ENCODE peak calls at places on chromosomes 13 and 19, in nine cellular contexts. B, L, Q, T, N, I, O, A and P are unnamed samples.

GRCh38 chr13:46797468-46798237 is 692 bp upstream of the ESD start:
- DNase-seq in B (no peak), L (no peak), Q (no peak), T (no peak), N (no peak), I (no peak), O (no peak), A (no peak), P (no peak)

GRCh38 chr19:50705422-50706019 is 14.1 kb downstream of the SHANK1 start:
- DNase-seq in B (no peak), L (peak; percentile 62), Q (no peak), T (no peak), N (peak; percentile 30), I (no peak), O (peak; percentile 79), A (peak; percentile 54), P (no peak)

GRCh38 chr19:42113641-42114348 is 18.5 kb downstream of the POU2F2 start:
- DNase-seq in B (no peak), L (peak; percentile 97), Q (no peak), T (no peak), N (peak; percentile 86), I (no peak), O (peak; percentile 88), A (peak; percentile 87), P (no peak)

GRCh38 chr13:30645629-30646028 is 27.9 kb downstream of the USPL1 start:
- DNase-seq in B (no peak), L (no peak), Q (no peak), T (no peak), N (no peak), I (no peak), O (no peak), A (no peak), P (no peak)

GRCh38 chr19:49889687-49890348 is 6.9 kb downstream of the IL4I1 start:
- DNase-seq in B (peak; percentile 77), L (peak; percentile 79), Q (peak; percentile 92), T (peak; percentile 76), N (no peak), I (peak; percentile 74), O (peak; percentile 94), A (peak; percentile 71), P (peak; percentile 63)

GRCh38 chr19:56769650-56770049 is 70.9 kb downstream of the PEG3 start:
- DNase-seq in B (no peak), L (no peak), Q (no peak), T (no peak), N (no peak), I (no peak), O (no peak), A (no peak), P (no peak)

GRCh38 chr13:99617474-99618255 is 116.4 kb downstream of the TM9SF2 start:
- DNase-seq in B (no peak), L (peak; percentile 29), Q (no peak), T (no peak), N (no peak), I (peak; percentile 41), O (peak; percentile 67), A (peak; percentile 62), P (no peak)

GRCh38 chr13:99316657-99317244 is 9.6 kb upstream of the GPR183 start:
- DNase-seq in B (no peak), L (no peak), Q (no peak), T (no peak), N (no peak), I (no peak), O (no peak), A (no peak), P (no peak)

GRCh38 chr13:77338961-77339401 is 12.1 kb upstream of the MYCBP2 start:
- DNase-seq in B (no peak), L (no peak), Q (no peak), T (no peak), N (no peak), I (no peak), O (no peak), A (no peak), P (no peak)

GRCh38 chr19:48413879-48414623 is 20.6 kb downstream of the GRIN2D start:
- DNase-seq in B (no peak), L (no peak), Q (peak; percentile 80), T (no peak), N (no peak), I (no peak), O (peak; percentile 76), A (no peak), P (no peak)

GRCh38 chr19:15869109-15869555 is 28.7 kb downstream of the CYP4F2 start:
- DNase-seq in B (peak; percentile 43), L (peak; percentile 24), Q (no peak), T (no peak), N (no peak), I (peak; percentile 36), O (peak; percentile 56), A (peak; percentile 4), P (no peak)

GRCh38 chr19:40555978-40556689 is 20.5 kb upstream of the SHKBP1 start:
- DNase-seq in B (no peak), L (no peak), Q (peak; percentile 62), T (no peak), N (no peak), I (no peak), O (no peak), A (no peak), P (no peak)

GRCh38 chr19:22261596-22261995 is 24.6 kb upstream of the ZNF729 start:
- DNase-seq in B (no peak), L (no peak), Q (no peak), T (no peak), N (no peak), I (no peak), O (no peak), A (no peak), P (no peak)

GRCh38 chr19:22263121-22263520 is 23.1 kb upstream of the ZNF729 start:
- DNase-seq in B (no peak), L (no peak), Q (no peak), T (no peak), N (no peak), I (no peak), O (no peak), A (no peak), P (no peak)

GRCh38 chr19:22257916-22258315 is 28.3 kb upstream of the ZNF729 start:
- DNase-seq in B (no peak), L (no peak), Q (no peak), T (no peak), N (no peak), I (no peak), O (no peak), A (no peak), P (no peak)

GRCh38 chr19:22257381-22257780 is 28.9 kb upstream of the ZNF729 start:
- DNase-seq in B (no peak), L (no peak), Q (no peak), T (no peak), N (no peak), I (no peak), O (no peak), A (no peak), P (no peak)

DNA sequence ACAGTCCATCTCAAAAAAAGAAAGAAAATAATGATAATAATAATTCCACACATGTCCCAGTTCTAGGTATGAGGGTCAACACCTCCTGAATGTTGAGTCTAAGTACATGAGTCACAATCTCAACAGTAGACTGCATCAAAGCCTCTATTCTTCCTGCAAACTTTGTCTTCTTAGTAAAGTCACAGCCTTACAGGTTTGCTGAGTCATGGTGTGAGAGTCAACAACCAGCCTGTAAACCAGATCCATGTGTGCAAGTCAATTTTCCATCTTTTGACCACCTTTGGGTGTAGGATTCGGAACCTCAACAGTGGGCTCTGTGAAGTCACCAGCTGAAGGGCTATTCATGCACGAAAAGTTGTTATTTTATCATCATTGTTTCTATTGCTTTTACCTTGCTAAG is 25.7 kb upstream of the ZNF729 start:
- DNase-seq in B (no peak), L (no peak), Q (no peak), T (no peak), N (no peak), I (no peak), O (no peak), A (no peak), P (no peak)
- H3K9me3 ChIP-seq in B (peaks cover 35% of the 10 kb centered on the region), L (peaks cover 13% of the 10 kb centered on the region), Q (peaks cover 5% of the 10 kb centered on the region), T (no peaks in the 10 kb centered on the region), N (peaks cover 54% of the 10 kb centered on the region), I (peaks cover 35% of the 10 kb centered on the region), O (peaks cover 25% of the 10 kb centered on the region), A (no peaks in the 10 kb centered on the region), P (no peaks in the 10 kb centered on the region)

DNA sequence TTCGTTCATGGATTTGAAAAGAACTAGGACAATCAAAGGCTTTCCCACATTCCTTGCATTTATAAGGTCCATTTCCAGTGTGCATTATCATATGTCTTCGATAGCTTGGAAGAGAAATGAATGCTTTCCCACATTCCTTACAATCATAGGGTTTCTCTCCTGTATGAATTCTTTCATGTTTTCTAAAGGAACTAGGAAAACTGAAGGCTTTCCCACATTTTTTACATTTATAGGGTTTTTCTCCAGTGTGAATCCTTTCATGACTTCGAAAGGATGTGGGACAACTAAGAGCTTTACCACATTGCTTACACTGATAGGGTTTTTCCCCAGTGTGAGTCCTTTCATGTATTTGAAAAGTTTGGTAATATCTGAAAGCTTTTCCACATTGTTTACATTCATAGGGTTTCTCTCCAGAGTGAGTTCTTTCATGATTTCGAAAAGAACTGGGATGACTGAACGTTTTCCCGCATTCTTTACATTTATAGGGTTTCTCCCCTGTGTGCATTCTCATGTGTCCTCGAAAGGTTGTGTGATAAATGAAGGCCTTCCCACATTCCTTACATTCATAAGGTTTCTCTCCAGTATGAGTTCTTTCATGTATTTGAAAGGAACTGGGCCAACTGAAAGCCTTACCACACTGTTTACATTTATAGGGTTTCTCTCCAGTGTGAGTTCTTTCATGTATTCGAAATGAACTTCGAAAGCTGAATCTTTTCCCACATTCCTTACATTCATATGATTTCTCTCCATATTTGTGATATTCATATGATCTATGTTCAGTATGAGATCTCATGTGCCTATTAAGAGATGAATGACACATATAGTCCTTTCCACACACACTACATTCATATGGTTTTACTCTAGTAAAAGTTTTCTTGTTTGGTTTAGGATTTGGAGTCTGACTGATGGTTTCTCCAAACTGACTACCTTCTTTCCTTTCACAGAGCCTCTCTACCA is 19.6 kb downstream of the ZNF709 start:
- DNase-seq in B (no peak), L (no peak), Q (no peak), T (no peak), N (no peak), I (no peak), O (no peak), A (peak; percentile 2), P (no peak)
- H3K9me3 ChIP-seq in B (peaks cover 76% of the 10 kb centered on the region), L (peaks cover 11% of the 10 kb centered on the region), Q (peaks cover 39% of the 10 kb centered on the region), T (peaks cover 58% of the 10 kb centered on the region), N (peaks cover 43% of the 10 kb centered on the region), I (peaks cover 94% of the 10 kb centered on the region), O (peaks cover 18% of the 10 kb centered on the region), A (no peaks in the 10 kb centered on the region), P (peaks cover 33% of the 10 kb centered on the region)

GRCh38 chr19:52086481-52086880 is 9.1 kb downstream of the ZNF841 start:
- DNase-seq in B (no peak), L (no peak), Q (no peak), T (no peak), N (no peak), I (no peak), O (no peak), A (peak; percentile 70), P (no peak)
- H3K9me3 ChIP-seq in B (peaks cover 90% of the 10 kb centered on the region), L (no peaks in the 10 kb centered on the region), Q (peaks cover 4% of the 10 kb centered on the region), T (no peaks in the 10 kb centered on the region), N (peaks cover 57% of the 10 kb centered on the region), I (peaks cover 72% of the 10 kb centered on the region), O (peaks cover 84% of the 10 kb centered on the region), A (no peaks in the 10 kb centered on the region), P (peaks cover 22% of the 10 kb centered on the region)

DNA sequence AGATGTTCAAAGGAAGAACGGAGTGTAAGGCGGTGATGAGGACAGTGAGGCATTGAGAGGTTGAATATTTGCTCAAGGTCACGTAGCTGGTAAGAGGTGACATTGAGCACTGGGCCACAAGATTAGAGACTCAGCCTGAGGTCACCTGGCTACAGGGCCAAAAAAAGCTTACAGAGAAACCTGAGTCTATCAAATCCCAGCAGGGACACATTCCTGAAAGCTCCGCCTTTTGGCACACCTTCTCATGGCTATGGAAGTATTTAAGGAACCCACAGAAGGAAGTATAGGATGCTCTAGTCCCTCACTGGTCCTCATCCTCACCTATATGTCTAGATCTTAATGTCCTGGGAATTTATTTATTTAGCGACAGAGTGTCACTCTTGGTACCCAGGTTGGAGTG is 17.4 kb downstream of the ZNF586 start:
- DNase-seq in B (no peak), L (no peak), Q (no peak), T (no peak), N (no peak), I (no peak), O (no peak), A (no peak), P (no peak)
- H3K9me3 ChIP-seq in B (peaks cover 91% of the 10 kb centered on the region), L (no peaks in the 10 kb centered on the region), Q (no peaks in the 10 kb centered on the region), T (peaks cover 20% of the 10 kb centered on the region), N (peaks cover 52% of the 10 kb centered on the region), I (peaks cover 97% of the 10 kb centered on the region), O (peaks cover 92% of the 10 kb centered on the region), A (peaks cover 2% of the 10 kb centered on the region), P (peaks cover 14% of the 10 kb centered on the region)